ENCODE peak calls at places on chromosome 20, in nine cellular contexts. W, D, S, A, Q, M, K, I and Z are unnamed samples.

GRCh38 chr20:57654998-57655811 is 35.0 kb upstream of the ZBP1 start:
- DNase-seq in I (peak; percentile 20), D (peak; percentile 12), A (peak; percentile 32), K (no peak), W (peak; percentile 79), S (peak; percentile 80), Q (no peak), M (peak; percentile 8), Z (peak; percentile 60)

GRCh38 chr20:25215521-25215920 is 20.0 kb downstream of the ENTPD6 start:
- DNase-seq in D (peak; percentile 7), M (no peak), A (no peak), I (no peak), S (no peak), K (no peak), Q (no peak), W (no peak), Z (no peak)

GRCh38 chr20:62805365-62805710 is 703 bp downstream of the OGFR start:
- DNase-seq in A (no peak), M (no peak), I (peak; percentile 61), K (no peak), Q (peak; percentile 57), W (no peak), S (no peak), D (peak; percentile 63), Z (no peak)

GRCh38 chr20:44909872-44910689 is at the start of gene PABPC1L:
- DNase-seq in S (no peak), A (peak; percentile 56), D (peak; percentile 90), M (no peak), K (peak; percentile 57), I (peak; percentile 92), Q (peak; percentile 86), W (peak; percentile 92), Z (no peak)

GRCh38 chr20:58712116-58712822 is 19.7 kb downstream of the NPEPL1 start:
- DNase-seq in I (no peak), K (no peak), M (no peak), S (peak; percentile 76), A (peak; percentile 39), W (peak; percentile 67), Q (no peak), D (no peak), Z (peak; percentile 58)

GRCh38 chr20:40815156-40816038 is 126.4 kb upstream of the MAFB start:
- DNase-seq in I (no peak), M (no peak), W (no peak), A (no peak), D (no peak), K (no peak), Q (no peak), S (peak; percentile 67), Z (peak; percentile 59)

GRCh38 chr20:44284032-44284431 is 27.0 kb downstream of the FITM2 start:
- DNase-seq in A (no peak), D (no peak), K (no peak), W (no peak), Q (no peak), S (no peak), M (no peak), I (no peak), Z (no peak)

GRCh38 chr20:11247943-11248475 is 574.2 kb upstream of the JAG1 start:
- DNase-seq in I (no peak), M (no peak), S (no peak), D (no peak), Q (no peak), W (no peak), K (no peak), A (no peak), Z (no peak)

GRCh38 chr20:61679473-61679872 is 386.2 kb downstream of the TAF4 start:
- DNase-seq in M (no peak), D (no peak), Q (no peak), W (no peak), K (no peak), I (no peak), A (no peak), S (no peak), Z (no peak)

GRCh38 chr20:25273541-25274358 is 25.9 kb downstream of the PYGB start:
- DNase-seq in I (no peak), D (no peak), S (no peak), A (peak; percentile 72), K (no peak), W (no peak), Q (no peak), M (no peak), Z (no peak)

GRCh38 chr20:18978311-18978710 is 164.7 kb downstream of the SCP2D1 start:
- DNase-seq in W (no peak), K (no peak), M (no peak), S (peak; percentile 60), I (no peak), D (no peak), A (no peak), Q (no peak), Z (no peak)

GRCh38 chr20:61449916-61450315 is 197.9 kb downstream of the CDH4 start:
- DNase-seq in I (no peak), W (no peak), S (peak; percentile 40), Q (no peak), D (no peak), M (no peak), K (no peak), A (no peak), Z (no peak)

GRCh38 chr20:58950603-58951002 is 30.5 kb upstream of the NELFCD start:
- DNase-seq in D (no peak), W (no peak), M (no peak), I (no peak), S (no peak), A (no peak), Q (no peak), K (no peak), Z (no peak)

GRCh38 chr20:805713-806112 is 27.8 kb upstream of the FAM110A start:
- DNase-seq in I (no peak), K (no peak), M (no peak), S (no peak), A (no peak), D (peak; percentile 66), Q (no peak), W (no peak), Z (no peak)

GRCh38 chr20:25750765-25751696 is 54.4 kb upstream of the ZNF337 start:
- DNase-seq in S (no peak), M (no peak), W (peak; percentile 83), D (peak; percentile 33), K (no peak), I (peak; percentile 23), A (peak; percentile 55), Q (peak; percentile 31), Z (no peak)

GRCh38 chr20:59207742-59208357 is 44.2 kb downstream of the ZNF831 start:
- DNase-seq in A (peak; percentile 67), Q (peak; percentile 71), W (no peak), I (peak; percentile 68), D (peak; percentile 86), K (peak; percentile 69), S (peak; percentile 64), M (no peak), Z (no peak)

GRCh38 chr20:48831702-48832422 is 4.1 kb upstream of the PREX1 start:
- DNase-seq in I (peak; percentile 44), W (no peak), Q (no peak), A (peak; percentile 68), M (no peak), S (no peak), D (no peak), K (no peak), Z (no peak)

GRCh38 chr20:14828459-14828858 is 491.0 kb upstream of the FLRT3 start:
- DNase-seq in Q (no peak), M (no peak), W (no peak), S (no peak), A (no peak), I (no peak), D (no peak), K (no peak), Z (no peak)

GRCh38 chr20:49361872-49362663 is 84.2 kb upstream of the ZNFX1 start:
- DNase-seq in M (no peak), S (no peak), A (peak; percentile 60), W (no peak), I (no peak), K (no peak), D (no peak), Q (no peak), Z (no peak)

GRCh38 chr20:63100401-63100925 is 93.7 kb upstream of the BHLHE23 start:
- DNase-seq in D (no peak), I (no peak), M (no peak), S (peak; percentile 73), W (no peak), A (peak; percentile 35), Q (no peak), K (peak; percentile 13), Z (peak; percentile 47)

GRCh38 chr20:48333707-48334106 is 494.1 kb downstream of the PREX1 start:
- DNase-seq in M (no peak), K (no peak), S (no peak), I (no peak), W (no peak), A (no peak), Q (no peak), D (no peak), Z (no peak)

GRCh38 chr20:61888101-61888865 is 177.4 kb downstream of the TAF4 start:
- DNase-seq in S (no peak), I (no peak), M (no peak), A (no peak), W (peak; percentile 67), D (no peak), K (peak; percentile 12), Q (no peak), Z (no peak)

GRCh38 chr20:31239139-31239538 is 18.3 kb upstream of the DEFB115 start:
- DNase-seq in S (no peak), I (no peak), K (no peak), Q (no peak), D (no peak), M (no peak), W (no peak), A (no peak), Z (no peak)
- TF ChIP-seq CTCF in S (no peak), I (no peak), K (no peak), Q (no peak), D (no peak), M (no peak), W (no peak), A (no peak), Z (no peak)

GRCh38 chr20:23668477-23668951 is 20.3 kb downstream of the CST4 start:
- DNase-seq in A (no peak), D (peak; percentile 53), K (peak; percentile 64), W (no peak), Q (peak; percentile 72), I (peak; percentile 32), M (no peak), S (no peak), Z (no peak)
- TF ChIP-seq CTCF in A (peak; percentile 76), D (peak; percentile 81), K (peak; percentile 90), W (peak; percentile 85), Q (peak; percentile 82), I (peak; percentile 58), M (peak; percentile 56), S (peak; percentile 83), Z (peak; percentile 88)

GRCh38 chr20:50799176-50799889 is 4.5 kb downstream of the BCAS4 start:
- DNase-seq in S (no peak), M (no peak), K (no peak), A (peak; percentile 15), I (no peak), D (no peak), W (no peak), Q (no peak), Z (no peak)
- TF ChIP-seq CTCF in S (no peak), M (no peak), K (no peak), A (no peak), I (no peak), D (no peak), W (no peak), Q (no peak), Z (no peak)

DNA sequence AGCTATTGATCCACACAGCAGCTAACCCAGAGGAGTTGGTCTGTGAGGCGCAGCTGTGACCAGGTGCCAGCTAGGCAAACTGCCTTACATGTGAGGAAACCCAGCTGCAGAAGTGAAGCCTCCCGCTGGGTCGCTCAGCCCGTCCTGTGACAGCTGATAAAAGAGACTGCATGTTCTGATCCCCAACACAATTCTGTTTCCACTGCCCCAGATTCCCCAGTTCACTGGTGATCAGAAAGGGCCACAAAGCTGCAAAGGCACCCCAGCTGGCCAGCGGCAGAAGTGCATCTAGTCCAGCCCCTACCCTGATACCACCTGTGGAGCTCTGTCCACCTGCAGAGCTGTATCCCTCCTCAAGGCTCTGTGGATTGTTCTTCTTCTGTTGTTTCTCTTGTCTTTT is 64.5 kb downstream of the CTNNBL1 start:
- DNase-seq in Q (no peak), K (peak; percentile 61), D (no peak), S (no peak), W (no peak), A (no peak), I (peak; percentile 35), M (no peak), Z (no peak)
- TF ChIP-seq CTCF in Q (peak; percentile 16), K (no peak), D (peak; percentile 44), S (no peak), W (no peak), A (no peak), I (peak; percentile 48), M (no peak), Z (peak; percentile 52)